ENCODE peak calls at places on chromosomes 13 and 19, in seven cellular contexts. S is GM12891; K is CD8-positive, alpha-beta T cell; A is SJCRH30; H is stimulated activated CD8-positive, alpha-beta memory T cell treated with anti-CD3 and anti-CD28 coated beads, Interleukin-15, amount 100 ng/mL, for 24 hours; Y is nephron progenitor cell; D is NCI-H1105 treated with DMSO at 0.1 percent for 48 hours. F is an unnamed sample.

GRCh38 chr19:7868326-7868670 is 5.9 kb downstream of the PRR36 start:
- DNase-seq in S (no peak), A (no peak), H (no peak), Y (no peak), K (no peak), D (no peak), F (no peak)

GRCh38 chr13:50685491-50685890 is 158.0 kb downstream of the DLEU7 start:
- DNase-seq in S (no peak), K (no peak), A (peak; percentile 40), H (no peak), Y (no peak), D (peak; percentile 89), F (no peak)

GRCh38 chr19:6374711-6375410 is 872 bp downstream of the PSPN start:
- DNase-seq in Y (no peak), D (no peak), H (no peak), S (no peak), K (no peak), A (no peak), F (no peak)

GRCh38 chr13:73058741-73059459 is at the start of gene KLF5:
- DNase-seq in H (peak; percentile 91), D (peak; percentile 79), A (peak; percentile 93), S (peak; percentile 96), Y (peak; percentile 99), K (peak; percentile 96), F (no peak)

GRCh38 chr19:50460161-50460765 is 16.0 kb upstream of the EMC10 start:
- DNase-seq in A (peak; percentile 42), S (peak; percentile 84), H (no peak), D (no peak), Y (no peak), K (no peak), F (no peak)

GRCh38 chr19:6423499-6424189 is 967 bp downstream of the KHSRP start:
- DNase-seq in S (no peak), K (peak; percentile 18), A (peak; percentile 48), Y (peak; percentile 51), D (no peak), H (no peak), F (no peak)

GRCh38 chr19:55605637-55606470 is at the start of gene ZNF865:
- DNase-seq in H (peak; percentile 35), D (peak; percentile 60), Y (peak; percentile 79), S (no peak), K (peak; percentile 76), A (peak; percentile 87), F (peak; percentile 66)

GRCh38 chr19:40251244-40251643 is 24.8 kb upstream of the CCNP start:
- DNase-seq in D (no peak), K (no peak), A (no peak), H (no peak), Y (no peak), S (no peak), F (no peak)

GRCh38 chr13:51221674-51222509 is at the start of gene FAM124A:
- DNase-seq in K (no peak), Y (peak; percentile 80), H (peak; percentile 26), S (peak; percentile 59), A (peak; percentile 28), D (peak; percentile 6), F (no peak)

GRCh38 chr13:45932611-45933182 is 81.1 kb upstream of the SIAH3 start:
- DNase-seq in K (no peak), S (no peak), H (no peak), Y (no peak), A (no peak), D (no peak), F (no peak)

GRCh38 chr19:37977992-37978391 is 71.0 kb downstream of the SIPA1L3 start:
- DNase-seq in Y (no peak), D (no peak), K (no peak), S (no peak), H (no peak), A (no peak), F (no peak)

F was measured in NK-92 treated with Interleukin-12 subunit alpha and Interleukin-12 subunit beta, amount 100 ng/mL, for 24 hours.